ENCODE peak calls at places on chromosome 5, in six cellular contexts. M is WTC11, U is BJ, L is keratinocyte, X is astrocyte, V is heart right ventricle. W is an unnamed sample.

GRCh38 chr5:66958984-66959641 is 237.5 kb downstream of the CD180 start:
- DNase-seq in L (no peak), V (peak), X (peak), U (no peak), M (peak), W (no peak)

GRCh38 chr5:43208658-43209057 is 16.6 kb downstream of the NIM1K start:
- DNase-seq in L (no peak), U (no peak), V (no peak), M (no peak), X (no peak), W (no peak)

GRCh38 chr5:158287643-158288228 is 428.8 kb upstream of the CLINT1 start:
- DNase-seq in M (no peak), L (no peak), X (peak), U (peak), V (no peak), W (no peak)

GRCh38 chr5:172748341-172748843 is 22.6 kb downstream of the DUSP1 start:
- DNase-seq in M (peak), U (no peak), X (peak), V (peak), L (no peak), W (peak)

GRCh38 chr5:148858106-148858505 is 31.7 kb downstream of the ADRB2 start:
- DNase-seq in M (no peak), U (no peak), V (no peak), L (no peak), X (peak), W (no peak)

GRCh38 chr5:122101636-122102285 is 23.7 kb upstream of the LOX start:
- DNase-seq in U (no peak), V (no peak), X (peak), L (no peak), M (no peak), W (no peak)

GRCh38 chr5:103367722-103368121 is 109.2 kb downstream of the MACIR start:
- DNase-seq in X (no peak), U (no peak), M (no peak), V (no peak), L (no peak), W (no peak)

GRCh38 chr5:98581416-98581999 is 192.0 kb upstream of the RGMB start:
- DNase-seq in U (peak), V (no peak), X (peak), L (no peak), M (no peak), W (no peak)

GRCh38 chr5:17436766-17437221 is 61.2 kb upstream of the TAF11L2 start:
- DNase-seq in M (no peak), X (no peak), L (no peak), U (peak), V (no peak), W (no peak)

GRCh38 chr5:83955916-83956315 is 235.3 kb upstream of the HAPLN1 start:
- DNase-seq in X (peak), M (no peak), V (no peak), L (no peak), U (no peak), W (no peak)

GRCh38 chr5:78537821-78538220 is 110.8 kb downstream of the LHFPL2 start:
- DNase-seq in X (peak), V (no peak), U (no peak), M (peak), L (no peak), W (no peak)

GRCh38 chr5:56696900-56697299 is 118.4 kb upstream of the MAP3K1 start:
- DNase-seq in M (no peak), L (no peak), U (peak), X (no peak), V (no peak), W (no peak)

GRCh38 chr5:90099099-90099498 is 310.5 kb downstream of the CETN3 start:
- DNase-seq in V (no peak), X (peak), L (no peak), U (no peak), M (no peak), W (no peak)

GRCh38 chr5:149376104-149376503 is 3.0 kb downstream of the IL17B start:
- DNase-seq in V (no peak), L (no peak), U (no peak), M (no peak), X (no peak), W (no peak)

GRCh38 chr5:153187503-153187902 is 303.0 kb upstream of the GRIA1 start:
- DNase-seq in L (no peak), V (no peak), X (no peak), U (no peak), M (no peak), W (no peak)

GRCh38 chr5:55800924-55801323 is 50.2 kb upstream of the IL31RA start:
- DNase-seq in L (no peak), U (no peak), M (no peak), X (no peak), V (no peak), W (no peak)

GRCh38 chr5:5350101-5350500 is 72.4 kb upstream of the ICE1 start:
- DNase-seq in V (no peak), U (no peak), L (no peak), X (peak), M (no peak), W (no peak)

GRCh38 chr5:149166128-149166527 is 24.8 kb downstream of the ABLIM3 start:
- DNase-seq in X (peak), V (no peak), L (no peak), U (no peak), M (no peak), W (no peak)

GRCh38 chr5:153896117-153896516 is 142.6 kb downstream of the FAM114A2 start:
- DNase-seq in X (peak), V (no peak), U (no peak), M (no peak), L (no peak), W (no peak)

GRCh38 chr5:34915139-34915855 is at the start of the genes BRIX1 and RAD1:
- DNase-seq in U (peak), V (peak), L (no peak), X (peak), M (peak), W (peak)

GRCh38 chr5:34915856-34916192 is 313 bp downstream of the BRIX1 start:
- DNase-seq in U (no peak), L (no peak), V (no peak), X (no peak), M (no peak), W (no peak)

GRCh38 chr5:34918025-34918424 is 2.5 kb downstream of the BRIX1 start:
- DNase-seq in V (no peak), M (no peak), X (no peak), L (no peak), U (no peak), W (no peak)

GRCh38 chr5:34916518-34916917 is 1.0 kb downstream of the BRIX1 start:
- DNase-seq in X (no peak), V (no peak), M (no peak), U (no peak), L (no peak), W (no peak)

DNA sequence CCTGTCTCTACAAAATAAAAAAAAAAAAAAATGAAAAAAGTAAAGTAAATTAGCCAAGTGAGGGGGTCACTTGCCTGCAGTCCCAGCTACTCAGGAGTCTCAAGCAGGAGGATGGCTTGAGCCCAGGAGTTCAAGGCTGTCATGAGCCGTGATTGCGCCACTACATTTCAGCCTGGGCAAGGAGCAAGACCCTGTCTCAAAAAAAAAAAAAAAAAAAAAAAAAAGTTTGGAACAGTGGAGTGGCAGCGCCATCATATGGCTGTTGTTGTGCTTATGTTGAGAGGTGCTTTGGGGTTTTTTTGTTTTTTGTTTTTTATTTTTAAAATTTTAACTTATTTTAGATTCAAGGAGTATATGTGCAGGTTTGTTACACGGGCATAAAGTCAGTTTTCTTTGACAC is 3.6 kb downstream of the BRIX1 start:
- DNase-seq in V (no peak), X (no peak), M (no peak), U (no peak), L (no peak), W (no peak)
- TF ChIP-seq CTCF in V (no peak), X (peak), M (no peak), U (peak), L (no peak), W (no peak)

GRCh38 chr5:111170279-111170678 is 53.9 kb upstream of the CAMK4 start:
- DNase-seq in L (no peak), V (no peak), U (no peak), M (no peak), X (no peak), W (no peak)

GRCh38 chr5:111168608-111169007 is 55.6 kb upstream of the CAMK4 start:
- DNase-seq in L (no peak), X (no peak), V (no peak), U (no peak), M (no peak), W (no peak)

GRCh38 chr5:111172504-111172903 is 51.7 kb upstream of the CAMK4 start:
- DNase-seq in M (peak), L (no peak), U (no peak), X (no peak), V (no peak), W (no peak)

GRCh38 chr5:111167551-111167950 is 56.6 kb upstream of the CAMK4 start:
- DNase-seq in X (no peak), V (no peak), U (no peak), M (no peak), L (no peak), W (no peak)

GRCh38 chr5:111169269-111169668 is 54.9 kb upstream of the CAMK4 start:
- DNase-seq in L (no peak), U (no peak), X (no peak), V (no peak), M (no peak), W (no peak)
- TF ChIP-seq CTCF in L (no peak), U (no peak), X (no peak), V (no peak), M (no peak), W (no peak)

DNA sequence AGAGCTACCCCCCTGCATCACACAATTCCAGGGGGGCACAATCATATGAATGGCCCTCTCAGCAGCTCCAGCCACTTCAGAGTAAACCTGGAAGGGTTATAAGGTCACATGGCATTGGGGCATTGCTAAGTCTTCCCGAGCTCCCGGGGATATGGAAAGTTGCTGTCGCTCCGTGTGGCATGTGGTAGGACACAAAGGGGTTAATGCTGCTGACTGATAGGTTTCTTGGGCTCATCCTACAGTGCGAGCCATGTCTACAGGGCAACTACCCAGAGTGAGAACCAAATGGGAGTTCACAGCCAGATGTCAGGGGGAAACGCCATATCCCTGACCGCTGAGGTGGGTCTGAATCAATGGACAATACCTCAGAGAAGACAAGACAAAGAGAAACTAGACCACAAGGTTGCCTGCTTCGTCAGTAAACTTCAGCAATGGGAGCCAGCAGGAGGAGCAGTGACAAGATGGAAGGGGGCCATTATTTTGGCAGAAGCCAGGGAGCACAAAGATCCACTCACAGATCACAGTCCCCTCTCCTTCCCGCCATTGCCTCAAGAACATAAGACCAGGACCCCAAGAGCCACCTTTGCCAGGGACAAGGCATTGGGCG is 52.4 kb upstream of the SHISAL2B start:
- DNase-seq in L (no peak), U (no peak), X (no peak), M (no peak), V (no peak), W (no peak)
- TF ChIP-seq CTCF in L (peak), U (peak), X (no peak), M (no peak), V (no peak), W (no peak)

DNA sequence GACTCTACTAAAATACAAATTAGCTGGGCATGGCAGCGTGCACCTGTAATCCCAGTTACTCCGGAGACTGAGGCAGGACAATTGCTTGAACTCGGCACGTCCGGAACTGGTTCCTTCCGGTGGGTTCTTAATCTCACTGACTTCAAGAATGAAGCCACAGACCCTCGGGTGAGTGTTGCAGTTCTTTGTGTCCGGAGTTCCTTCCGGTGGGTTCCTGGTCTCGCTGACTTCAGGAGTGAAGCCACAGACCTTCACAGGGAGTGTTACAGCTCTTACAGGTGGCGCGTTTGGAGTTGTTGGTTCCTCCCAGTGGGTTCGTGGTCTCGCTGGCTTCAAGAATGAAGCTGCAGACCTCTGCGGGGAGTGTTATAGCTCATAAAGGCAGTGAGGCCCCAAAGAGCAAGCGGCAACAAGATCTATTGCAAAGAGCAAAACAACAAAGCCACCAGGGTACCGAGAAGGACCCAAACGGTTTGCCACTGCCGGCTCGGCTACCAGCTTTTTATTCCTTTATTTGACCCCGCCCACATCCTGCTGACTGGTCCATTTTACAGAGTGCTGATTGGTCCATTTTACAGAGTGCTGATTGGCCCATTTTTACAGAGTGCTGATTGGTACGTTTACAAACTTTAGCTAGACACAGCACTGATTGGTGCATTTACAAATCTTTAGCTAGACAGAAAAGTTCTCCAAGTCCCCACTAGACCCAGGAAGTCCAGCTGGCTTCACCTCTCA is 28.6 kb upstream of the SLC6A19 start:
- DNase-seq in L (no peak), M (no peak), X (no peak), V (no peak), U (no peak), W (no peak)
- TF ChIP-seq CTCF in L (no peak), M (no peak), X (no peak), V (no peak), U (no peak), W (no peak)

GRCh38 chr5:174837919-174838902 is 113.8 kb downstream of the MSX2 start:
- DNase-seq in V (no peak), X (peak), L (peak), U (peak), M (peak), W (no peak)
- TF ChIP-seq CTCF in V (peak), X (peak), L (peak), U (peak), M (peak), W (no peak)

DNA sequence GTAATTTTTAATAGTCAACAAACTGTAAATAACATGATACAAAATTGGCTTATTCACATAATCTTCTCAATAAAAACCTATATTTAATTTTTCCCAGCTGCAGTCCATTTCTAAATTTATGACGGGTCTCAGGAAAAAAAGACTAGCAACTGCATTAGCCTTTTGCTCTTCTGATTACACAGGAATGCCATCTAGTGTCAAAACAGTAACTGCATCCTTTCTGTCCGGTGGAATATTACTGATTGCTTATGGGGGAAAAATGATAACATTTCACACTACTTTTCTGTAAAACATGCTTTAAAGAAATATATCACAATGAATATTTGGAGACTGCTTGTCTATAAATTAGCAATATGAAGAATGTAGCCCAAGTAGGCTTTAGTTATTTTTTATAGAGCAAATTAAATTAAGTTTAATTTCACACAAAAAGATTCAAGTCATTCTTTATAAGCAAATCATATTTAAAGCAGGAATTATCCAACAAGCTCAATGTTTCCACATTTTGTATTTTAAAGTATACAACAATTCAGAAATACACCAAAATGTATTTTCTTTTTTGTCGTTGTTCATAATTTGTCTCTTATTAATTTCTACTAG is 534.7 kb downstream of the CDH10 start:
- DNase-seq in X (peak), V (no peak), L (no peak), M (no peak), U (no peak), W (no peak)
- TF ChIP-seq CTCF in X (peak), V (peak), L (peak), M (no peak), U (no peak), W (no peak)

GRCh38 chr5:96614110-96614691 is 48.0 kb upstream of the CAST start:
- DNase-seq in L (peak), M (peak), U (peak), V (no peak), X (peak), W (no peak)
- TF ChIP-seq CTCF in L (peak), M (peak), U (peak), V (peak), X (peak), W (peak)

W was measured in tibial artery.